ENCODE peak calls at places on chromosomes 7 and 10, in nine cellular contexts. Z is A549, A is foreskin fibroblast, P is NB4, B is fibroblast of pulmonary artery, C is adrenal gland, N is AG10803, K is esophagus squamous epithelium, U is cardiac fibroblast. G is an unnamed sample.

GRCh38 chr7:81510122-81510521 is 259.7 kb downstream of the HGF start:
- DNase-seq in Z (no peak), B (no peak), C (no peak), A (no peak), N (no peak), U (no peak), K (no peak), P (no peak), G (no peak)

GRCh38 chr10:121002586-121003205 is 151.5 kb downstream of the WDR11 start:
- DNase-seq in N (no peak), Z (no peak), A (no peak), B (no peak), P (no peak), C (no peak), K (no peak), U (no peak), G (no peak)

GRCh38 chr7:120043250-120043649 is 229.7 kb upstream of the KCND2 start:
- DNase-seq in K (no peak), Z (no peak), P (no peak), U (no peak), A (no peak), N (no peak), B (no peak), C (no peak), G (no peak)

GRCh38 chr10:103241262-103242011 is 4.2 kb upstream of the RPEL1 start:
- DNase-seq in Z (peak; percentile 98), C (peak; percentile 27), K (no peak), P (peak; percentile 75), U (peak; percentile 47), N (peak; percentile 43), A (peak; percentile 55), B (peak; percentile 39), G (peak; percentile 46)

GRCh38 chr7:117163101-117163500 is 159.8 kb downstream of the WNT2 start:
- DNase-seq in B (no peak), Z (no peak), A (no peak), U (no peak), C (no peak), P (no peak), K (no peak), N (no peak), G (no peak)

GRCh38 chr7:20651960-20652544 is 36.6 kb downstream of the ABCB5 start:
- DNase-seq in K (no peak), P (peak; percentile 26), N (peak; percentile 24), C (no peak), U (peak; percentile 48), Z (peak; percentile 6), A (no peak), B (peak; percentile 53), G (peak; percentile 51)

GRCh38 chr7:2399848-2400587 is 3.4 kb upstream of the CHST12 start:
- DNase-seq in Z (peak; percentile 54), C (peak; percentile 90), P (peak; percentile 100), B (peak; percentile 98), A (peak; percentile 88), N (peak; percentile 98), U (peak; percentile 94), K (no peak), G (peak; percentile 98)

GRCh38 chr10:1241973-1242935 is 186.1 kb downstream of the WDR37 start:
- DNase-seq in Z (no peak), A (no peak), K (no peak), P (no peak), U (no peak), B (no peak), C (no peak), N (no peak), G (no peak)

GRCh38 chr10:46555366-46555712 is 1.1 kb downstream of the GPRIN2 start:
- DNase-seq in K (no peak), A (no peak), Z (no peak), P (no peak), U (no peak), C (peak; percentile 3), B (no peak), N (no peak), G (no peak)

GRCh38 chr10:103382769-103383168 is 13.5 kb downstream of the ATP5MK start:
- DNase-seq in A (no peak), C (no peak), U (no peak), B (no peak), N (no peak), P (no peak), K (no peak), Z (no peak), G (no peak)

GRCh38 chr10:4136121-4136520 is 351.1 kb upstream of the KLF6 start:
- DNase-seq in C (no peak), B (no peak), K (no peak), P (peak; percentile 44), U (no peak), N (peak; percentile 4), A (no peak), Z (no peak), G (no peak)

GRCh38 chr7:119640861-119641260 is 632.1 kb upstream of the KCND2 start:
- DNase-seq in C (no peak), K (no peak), U (no peak), A (no peak), B (no peak), N (no peak), Z (no peak), P (no peak), G (no peak)

GRCh38 chr7:2927592-2927991 is 83.5 kb upstream of the GNA12 start:
- DNase-seq in B (no peak), U (no peak), K (no peak), C (no peak), A (no peak), Z (no peak), N (no peak), P (no peak), G (no peak)

GRCh38 chr7:128679920-128680319 is 7.8 kb downstream of the GARIN1A start:
- DNase-seq in K (no peak), N (no peak), U (no peak), A (no peak), C (no peak), Z (no peak), B (no peak), P (no peak), G (no peak)

GRCh38 chr10:103739039-103739764 is 116.2 kb downstream of the SH3PXD2A start:
- DNase-seq in Z (no peak), U (peak; percentile 91), C (no peak), N (peak; percentile 96), B (peak; percentile 88), K (no peak), P (no peak), A (peak; percentile 96), G (peak; percentile 95)

GRCh38 chr10:99858849-99859248 is 76.4 kb downstream of the ABCC2 start:
- DNase-seq in K (no peak), N (no peak), B (no peak), A (no peak), C (no peak), P (no peak), U (no peak), Z (no peak), G (no peak)

GRCh38 chr10:97185326-97186058 is at the start of gene SLIT1:
- DNase-seq in B (no peak), P (no peak), Z (peak; percentile 15), N (no peak), A (no peak), C (no peak), K (no peak), U (no peak), G (no peak)
- TF ChIP-seq CTCF in B (no peak), P (no peak), Z (no peak), N (no peak), A (no peak), C (no peak), K (no peak), U (no peak), G (no peak)

DNA sequence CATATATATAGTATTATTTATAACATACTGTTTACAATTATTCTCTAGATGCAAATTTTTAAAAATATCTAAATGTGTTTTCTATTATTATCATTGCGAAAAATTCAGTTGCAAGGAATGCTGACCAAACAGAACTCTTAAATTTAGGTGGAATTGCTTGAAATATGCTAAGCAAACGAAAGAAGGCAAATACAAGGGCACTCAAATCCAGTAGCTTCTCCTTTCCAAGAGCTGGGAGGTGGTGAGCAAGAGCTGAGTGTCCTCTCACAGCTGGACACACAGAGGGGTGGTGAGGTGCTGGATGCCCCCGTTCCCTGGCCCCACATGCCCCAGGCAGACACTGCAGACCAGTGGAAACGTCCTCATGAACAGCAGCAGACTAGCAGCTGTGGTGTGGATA is 166.0 kb downstream of the TAX1BP1 start:
- DNase-seq in P (no peak), C (no peak), B (no peak), Z (no peak), N (no peak), U (no peak), A (no peak), K (no peak), G (no peak)
- H3K4me3 ChIP-seq in P (no peak overlapping the region), C (no peak overlapping the region), B (no peak overlapping the region), Z (no peak overlapping the region), N (no peak overlapping the region), U (no peak overlapping the region), A (no peak overlapping the region), K (no peak overlapping the region), G (no peak overlapping the region)

DNA sequence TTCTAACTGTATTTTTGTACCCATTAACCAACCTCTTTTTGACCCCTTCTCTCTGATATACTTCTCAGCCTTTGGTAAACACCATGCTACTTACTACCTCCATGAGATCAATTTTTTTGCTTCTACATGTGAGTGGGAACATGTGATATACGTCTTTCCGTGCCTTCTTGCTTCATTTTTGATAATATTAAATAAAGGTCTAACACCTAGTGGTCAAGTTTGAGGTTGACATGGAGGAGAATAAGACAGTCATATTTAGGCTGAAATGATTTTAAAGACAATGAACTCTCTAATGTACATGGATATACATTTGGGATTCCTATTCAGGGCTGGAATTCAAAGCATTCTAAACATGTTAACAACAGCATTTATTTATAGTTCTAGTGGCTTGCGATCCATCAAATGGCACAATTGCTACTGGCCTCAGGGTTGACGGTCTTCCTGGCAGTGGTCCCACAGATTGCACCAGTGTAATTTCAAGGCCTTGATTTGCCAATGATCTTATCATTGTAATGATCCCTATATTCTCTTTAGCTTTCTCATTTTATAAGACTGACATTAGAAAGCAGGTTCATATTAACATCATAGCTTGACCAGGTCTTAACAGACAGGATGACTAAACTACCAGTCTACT is 315.9 kb upstream of the ETV1 start:
- DNase-seq in B (peak; percentile 1), K (no peak), P (no peak), Z (no peak), U (no peak), A (no peak), N (no peak), C (no peak), G (peak; percentile 0)
- TF ChIP-seq CTCF in B (no peak), K (no peak), P (no peak), Z (no peak), U (no peak), A (no peak), N (no peak), C (no peak), G (no peak)

DNA sequence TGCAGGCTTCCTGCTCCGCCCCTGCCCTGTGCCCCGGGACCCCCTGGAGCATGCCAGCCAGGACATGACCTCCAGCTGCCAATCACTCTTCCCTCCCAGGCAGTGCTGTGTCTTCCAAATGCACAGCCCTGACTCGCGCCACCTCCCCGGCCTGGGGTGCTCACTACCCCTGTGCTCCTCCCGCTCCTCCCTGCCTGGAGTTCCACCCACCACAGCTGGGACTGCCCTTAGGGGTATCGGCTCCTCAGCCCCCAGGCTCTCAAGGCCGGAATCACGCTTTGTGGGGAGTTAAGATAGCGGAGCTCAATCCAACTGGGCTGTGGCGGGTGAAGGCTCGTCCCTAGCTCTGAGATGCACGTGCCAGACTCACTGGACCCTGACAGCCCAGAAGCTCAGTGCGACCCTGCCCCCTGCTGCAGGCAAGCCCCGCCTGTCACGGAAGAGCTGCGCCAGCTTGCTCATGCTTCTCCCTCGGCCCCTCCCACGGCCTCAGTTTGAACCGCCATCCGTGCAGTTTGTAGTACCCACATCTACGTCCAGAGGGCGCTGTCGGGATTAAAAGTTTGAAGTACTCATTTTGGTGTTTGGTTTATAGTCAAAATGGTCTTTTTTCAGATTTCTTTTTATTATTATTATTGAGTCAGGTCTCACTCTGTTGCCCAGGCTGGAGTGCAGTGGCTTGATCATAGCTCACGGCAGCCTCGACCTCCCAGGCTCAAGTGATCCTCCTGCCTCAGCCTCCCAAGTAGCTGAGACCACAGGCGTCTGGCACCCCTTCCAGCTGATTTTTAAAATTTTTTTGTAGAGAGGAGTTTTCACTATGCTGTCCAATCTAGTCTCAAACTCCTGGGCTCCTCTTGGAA is 142.5 kb upstream of the TCERG1L start:
- DNase-seq in Z (peak; percentile 40), U (peak; percentile 14), A (no peak), P (peak; percentile 66), C (peak; percentile 81), K (no peak), N (no peak), B (peak; percentile 15), G (no peak)
- H3K4me3 ChIP-seq in Z (no peak overlapping the region), U (no peak overlapping the region), A (no peak overlapping the region), P (no peak overlapping the region), C (no peak overlapping the region), K (peak overlapping the region; percentile 47), N (no peak overlapping the region), B (no peak overlapping the region), G (no peak overlapping the region)

G was measured in fibroblast of the aortic adventitia.